ENCODE peak calls at places on chromosomes 13 and 19, in four cellular contexts. O is neural crest cell; H is stimulated activated CD4-positive, alpha-beta T cell treated with anti-CD3 and anti-CD28 coated beads, Interleukin-12 subunit alpha, Interleukin-12 subunit beta, amount 100 ng/mL, for 4 hours; V is amniotic stem cell. A is an unnamed sample.

GRCh38 chr13:36981156-36981743 is 17.9 kb downstream of the ALG5 start:
- DNase-seq in O (no peak), H (no peak), V (peak), A (no peak)

GRCh38 chr13:104321756-104322155 is 1255.5 kb upstream of the SLC10A2 start:
- DNase-seq in O (no peak), H (no peak), V (no peak), A (no peak)

GRCh38 chr13:49997935-49998334 is 1.1 kb downstream of the TRIM13 start:
- DNase-seq in O (no peak), H (no peak), V (no peak), A (no peak)

GRCh38 chr19:18093439-18094161 is 4.0 kb upstream of the MAST3 start:
- DNase-seq in O (no peak), H (no peak), V (no peak), A (no peak)

GRCh38 chr13:31045621-31046081 is 113.2 kb downstream of the TEX26 start:
- DNase-seq in O (no peak), H (peak), V (peak), A (peak)

GRCh38 chr19:58182577-58182988 is 278 bp upstream of the ZNF274 start:
- DNase-seq in O (no peak), H (peak), V (peak), A (no peak)

GRCh38 chr19:17390665-17391370 is 3.2 kb downstream of the CCDC194 start:
- DNase-seq in O (peak), H (peak), V (peak), A (peak)

GRCh38 chr13:111385182-111385857 is 64.9 kb downstream of the TEX29 start:
- DNase-seq in O (no peak), H (no peak), V (no peak), A (no peak)

GRCh38 chr19:36605101-36605838 is at the start of gene ZNF382:
- DNase-seq in O (peak), H (peak), V (peak), A (peak)

GRCh38 chr13:107117327-107118012 is 549.5 kb upstream of the ARGLU1 start:
- DNase-seq in O (no peak), H (no peak), V (no peak), A (no peak)

GRCh38 chr13:42484396-42484795 is 89.6 kb upstream of the TNFSF11 start:
- DNase-seq in O (no peak), H (no peak), V (no peak), A (no peak)

GRCh38 chr13:114185182-114185971 is 6.3 kb downstream of the CFAP97D2 start:
- DNase-seq in O (no peak), H (no peak), V (no peak), A (no peak)

GRCh38 chr13:102569488-102569887 is 27.3 kb upstream of the TPP2 start:
- DNase-seq in O (no peak), H (no peak), V (no peak), A (no peak)

GRCh38 chr19:45577111-45577905 is 7.3 kb downstream of the OPA3 start:
- DNase-seq in O (no peak), H (no peak), V (peak), A (no peak)

GRCh38 chr13:29963086-29963485 is 112.7 kb upstream of the UBL3 start:
- DNase-seq in O (no peak), H (no peak), V (no peak), A (no peak)

GRCh38 chr13:50130686-50131051 is 115.4 kb downstream of the KCNRG start:
- DNase-seq in O (peak), H (no peak), V (no peak), A (no peak)

GRCh38 chr19:55386515-55386947 is 799 bp downstream of the RPL28 start:
- DNase-seq in O (no peak), H (no peak), V (no peak), A (no peak)